ENCODE peak calls at places on chromosome 10, in five cellular contexts. B, L, K, C and S are unnamed samples.

GRCh38 chr10:4120454-4120853 is 335.4 kb upstream of the KLF6 start:
- DNase-seq in B (no peak), K (no peak), L (no peak), C (no peak), S (no peak)

GRCh38 chr10:101829561-101830315 is 11.5 kb upstream of the OGA start:
- DNase-seq in B (peak; percentile 86), K (no peak), C (no peak), L (peak; percentile 78), S (no peak)

GRCh38 chr10:109957092-109957797 is 33.9 kb upstream of the XPNPEP1 start:
- DNase-seq in C (peak; percentile 86), B (no peak), L (no peak), K (no peak), S (no peak)

GRCh38 chr10:60155945-60156683 is 233.6 kb downstream of the ANK3 start:
- DNase-seq in L (no peak), B (no peak), C (no peak), K (no peak), S (no peak)

GRCh38 chr10:131646551-131647525 is 254.0 kb upstream of the PPP2R2D start:
- DNase-seq in L (peak; percentile 56), C (no peak), K (no peak), B (no peak), S (no peak)

GRCh38 chr10:133159950-133160812 is at the start of gene KNDC1:
- DNase-seq in K (no peak), B (peak; percentile 81), C (no peak), L (no peak), S (no peak)

GRCh38 chr10:97788552-97789442 is 17.0 kb upstream of the SFRP5 start:
- DNase-seq in K (peak; percentile 43), L (no peak), C (no peak), B (peak; percentile 90), S (no peak)

GRCh38 chr10:75084834-75085384 is 26.5 kb upstream of the SAMD8 start:
- DNase-seq in L (no peak), B (peak; percentile 45), C (no peak), K (no peak), S (no peak)

GRCh38 chr10:9824546-9825164 is 1193.0 kb upstream of the CELF2 start:
- DNase-seq in C (no peak), L (no peak), K (no peak), B (no peak), S (no peak)

GRCh38 chr10:79242620-79243152 is 104.6 kb upstream of the PPIF start:
- DNase-seq in L (peak; percentile 63), C (no peak), B (no peak), K (no peak), S (no peak)

GRCh38 chr10:101441539-101442455 is 87.8 kb downstream of the BTRC start:
- DNase-seq in B (peak; percentile 51), K (peak; percentile 73), L (no peak), C (no peak), S (peak; percentile 80)

GRCh38 chr10:98251399-98251798 is 16.6 kb downstream of the LOXL4 start:
- DNase-seq in B (no peak), C (no peak), K (no peak), L (no peak), S (no peak)

GRCh38 chr10:18501198-18501597 is 150.2 kb downstream of the NSUN6 start:
- DNase-seq in B (no peak), L (no peak), C (peak; percentile 50), K (no peak), S (no peak)

GRCh38 chr10:68938117-68938516 is 17.9 kb upstream of the DDX21 start:
- DNase-seq in B (peak; percentile 23), L (no peak), C (no peak), K (no peak), S (no peak)

GRCh38 chr10:62082729-62083412 is 181.4 kb downstream of the ARID5B start:
- DNase-seq in C (peak; percentile 51), B (no peak), L (no peak), K (peak; percentile 56), S (no peak)

GRCh38 chr10:23516530-23516929 is 77.7 kb downstream of the OTUD1 start:
- DNase-seq in L (no peak), K (peak; percentile 17), C (no peak), B (no peak), S (no peak)

GRCh38 chr10:70652761-70653657 is 19.3 kb upstream of the ADAMTS14 start:
- DNase-seq in B (peak; percentile 69), K (no peak), C (no peak), L (no peak), S (no peak)

GRCh38 chr10:97168645-97169044 is 17.1 kb downstream of the SLIT1 start:
- DNase-seq in B (no peak), L (no peak), C (no peak), K (no peak), S (no peak)

GRCh38 chr10:71036586-71036985 is 148.2 kb upstream of the PCBD1 start:
- DNase-seq in B (no peak), L (no peak), C (no peak), K (no peak), S (no peak)

GRCh38 chr10:99403674-99404073 is 26.8 kb downstream of the GOT1 start:
- DNase-seq in C (no peak), L (no peak), B (no peak), K (no peak), S (no peak)

GRCh38 chr10:132889091-132889490 is 53.3 kb downstream of the CFAP46 start:
- DNase-seq in C (no peak), B (no peak), K (no peak), L (no peak), S (no peak)

GRCh38 chr10:13701157-13701919 is 114.6 kb downstream of the PRPF18 start:
- DNase-seq in C (no peak), L (no peak), K (no peak), B (peak; percentile 27), S (no peak)

GRCh38 chr10:110069502-110069982 is 61.8 kb downstream of the ADD3 start:
- DNase-seq in B (no peak), L (no peak), K (no peak), C (no peak), S (no peak)

GRCh38 chr10:22912763-22913389 is 15.0 kb upstream of the ARMC3 start:
- DNase-seq in B (no peak), C (no peak), L (no peak), K (no peak), S (no peak)

GRCh38 chr10:26524161-26524831 is 86.2 kb downstream of the APBB1IP start:
- DNase-seq in B (no peak), K (no peak), L (no peak), C (no peak), S (no peak)

GRCh38 chr10:110850990-110851389 is 20.7 kb upstream of the PDCD4 start:
- DNase-seq in B (no peak), C (no peak), L (no peak), K (no peak), S (no peak)

GRCh38 chr10:103839867-103840746 is 15.3 kb downstream of the SH3PXD2A start:
- DNase-seq in K (no peak), B (no peak), C (no peak), L (peak; percentile 70), S (no peak)

GRCh38 chr10:87803831-87804230 is 14.2 kb downstream of the ATAD1 start:
- DNase-seq in L (no peak), K (no peak), C (no peak), B (no peak), S (no peak)

GRCh38 chr10:43333653-43334052 is 37.8 kb upstream of the FXYD4 start:
- DNase-seq in C (no peak), B (no peak), L (no peak), K (no peak), S (no peak)

GRCh38 chr10:44977287-44978212 is 1.1 kb downstream of the DEPP1 start:
- DNase-seq in L (no peak), C (no peak), K (no peak), B (no peak), S (no peak)

GRCh38 chr10:86871563-86872183 is 85.7 kb downstream of the MMRN2 start:
- DNase-seq in C (no peak), L (no peak), K (peak; percentile 20), B (no peak), S (no peak)

GRCh38 chr10:81876253-81876731 is 1.3 kb downstream of the NRG3 start:
- DNase-seq in K (no peak), B (no peak), C (no peak), L (peak; percentile 69), S (no peak)
- TF ChIP-seq MAX in K (no peak), B (no peak), C (no peak), L (peak; percentile 51), S (no peak)

DNA sequence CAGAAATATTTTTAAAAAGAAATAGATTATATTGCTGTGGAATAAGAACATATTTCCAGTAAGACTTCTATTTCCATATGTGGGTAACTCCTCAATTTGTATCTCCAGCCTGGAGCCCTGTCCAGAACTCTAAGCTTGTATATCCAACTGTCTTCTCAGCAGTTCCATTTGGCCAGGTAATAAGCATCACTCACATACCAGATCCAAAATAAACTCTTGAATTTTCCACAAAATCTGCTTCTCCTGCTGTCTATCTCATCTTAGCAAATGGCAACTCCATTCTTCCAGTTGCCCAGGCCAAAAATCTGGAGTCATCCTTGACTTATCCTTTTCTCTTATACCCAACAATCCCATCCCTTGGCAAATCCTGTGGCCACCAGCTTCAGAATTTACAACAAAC is 325.8 kb downstream of the CAMK1D start:
- DNase-seq in B (no peak), L (no peak), K (no peak), C (no peak), S (no peak)
- TF ChIP-seq SP1 in B (no peak), L (no peak), K (no peak), C (no peak), S (no peak)

DNA sequence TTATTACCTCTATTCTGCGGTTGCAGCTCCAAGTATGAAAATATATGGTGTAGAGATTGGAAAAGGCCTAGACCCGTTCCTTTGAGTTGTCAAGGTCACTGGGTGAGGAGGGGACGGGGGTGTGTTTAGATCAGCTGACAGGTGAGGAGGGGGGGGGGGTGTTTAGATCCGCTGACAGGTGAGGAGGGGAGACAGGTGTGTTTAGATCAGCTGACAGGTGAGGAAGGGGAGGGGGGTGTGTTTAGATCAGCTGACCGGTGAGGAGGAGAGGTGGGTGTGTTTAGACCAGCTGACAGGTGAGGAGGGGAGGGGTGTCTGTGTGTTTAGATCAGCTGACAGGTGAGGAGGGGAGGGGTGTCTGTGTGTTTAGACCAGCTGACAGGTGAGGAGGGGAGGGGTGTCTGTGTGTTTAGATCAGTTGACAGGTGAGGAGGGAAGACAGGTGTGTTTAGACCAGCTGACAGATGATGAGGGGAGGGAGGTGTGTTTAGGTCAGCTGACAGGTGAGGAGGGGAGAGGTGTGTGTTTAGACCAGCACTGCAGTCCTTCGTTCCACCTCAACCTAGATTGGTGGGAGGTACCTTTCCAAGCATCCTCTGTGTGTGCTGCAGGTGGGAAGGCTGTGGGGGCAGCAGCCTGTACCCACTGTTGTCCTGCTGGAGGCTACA is 655.0 kb upstream of the ADARB2 start:
- DNase-seq in L (no peak), K (no peak), B (no peak), C (no peak), S (no peak)
- TF ChIP-seq YY1 in L (no peak), K (no peak), B (no peak), C (no peak), S (no peak)

GRCh38 chr10:1573981-1574380 is 163.3 kb downstream of the ADARB2 start:
- DNase-seq in L (no peak), C (no peak), K (no peak), B (no peak), S (no peak)

GRCh38 chr10:1577371-1577770 is 160.0 kb downstream of the ADARB2 start:
- DNase-seq in K (no peak), C (no peak), L (no peak), B (no peak), S (no peak)

GRCh38 chr10:1574719-1575118 is 162.6 kb downstream of the ADARB2 start:
- DNase-seq in C (no peak), B (no peak), K (no peak), L (no peak), S (no peak)

GRCh38 chr10:1576467-1577259 is 160.7 kb downstream of the ADARB2 start:
- DNase-seq in K (no peak), C (no peak), L (no peak), B (no peak), S (no peak)

GRCh38 chr10:1575481-1576244 is 161.7 kb downstream of the ADARB2 start:
- DNase-seq in B (no peak), L (no peak), C (no peak), K (no peak), S (no peak)
- TF ChIP-seq MAX in B (no peak), L (no peak), C (no peak), K (no peak), S (no peak)